ENCODE peak calls at places on chromosomes 7 and 10, in ten cellular contexts. C, V, M, P, J, S, A, T, G and Y are unnamed samples.

GRCh38 chr7:81774496-81774895 is 4.6 kb upstream of the HGF start:
- DNase-seq in C (no peak), V (no peak), M (peak; percentile 29), P (no peak), J (no peak), S (peak; percentile 50), A (no peak), T (no peak), G (no peak), Y (no peak)

GRCh38 chr7:26046878-26047277 is 105.1 kb upstream of the NFE2L3 start:
- DNase-seq in C (no peak), V (no peak), M (no peak), P (no peak), J (no peak), S (no peak), A (no peak), T (no peak), G (no peak), Y (no peak)

GRCh38 chr10:86413046-86413728 is 46.6 kb upstream of the GRID1 start:
- DNase-seq in C (no peak), V (no peak), M (no peak), P (no peak), J (no peak), S (peak; percentile 59), A (no peak), T (peak; percentile 54), G (no peak), Y (no peak)

GRCh38 chr10:61896854-61897661 is 4.4 kb upstream of the ARID5B start:
- DNase-seq in C (peak; percentile 26), V (peak; percentile 64), M (peak; percentile 52), P (peak; percentile 56), J (no peak), S (peak; percentile 27), A (peak; percentile 36), T (peak; percentile 71), G (peak; percentile 50), Y (peak; percentile 52)

GRCh38 chr7:27962250-27962649 is 218.3 kb downstream of the JAZF1 start:
- DNase-seq in C (no peak), V (no peak), M (no peak), P (no peak), J (no peak), S (peak; percentile 55), A (no peak), T (no peak), G (no peak), Y (no peak)

GRCh38 chr10:25557136-25557535 is 376.9 kb upstream of the MYO3A start:
- DNase-seq in C (no peak), V (no peak), M (peak; percentile 24), P (no peak), J (no peak), S (no peak), A (no peak), T (no peak), G (no peak), Y (no peak)

GRCh38 chr10:124646483-124647352 is 97.5 kb downstream of the FAM53B start:
- DNase-seq in C (no peak), V (peak; percentile 81), M (peak; percentile 92), P (peak; percentile 79), J (no peak), S (peak; percentile 88), A (no peak), T (no peak), G (no peak), Y (peak; percentile 87)

GRCh38 chr10:76329891-76330575 is 898.6 kb downstream of the LRMDA start:
- DNase-seq in C (no peak), V (no peak), M (peak; percentile 58), P (no peak), J (no peak), S (peak; percentile 62), A (no peak), T (no peak), G (no peak), Y (no peak)

GRCh38 chr10:5033061-5033770 is 29.6 kb upstream of the AKR1C2 start:
- DNase-seq in C (no peak), V (no peak), M (peak; percentile 43), P (no peak), J (no peak), S (peak; percentile 85), A (no peak), T (no peak), G (no peak), Y (no peak)

GRCh38 chr7:36487756-36488336 is 98.2 kb downstream of the ANLN start:
- DNase-seq in C (peak; percentile 26), V (no peak), M (peak; percentile 68), P (no peak), J (no peak), S (peak; percentile 68), A (no peak), T (peak; percentile 46), G (peak; percentile 6), Y (no peak)

GRCh38 chr10:99709480-99710229 is 22.3 kb downstream of the COX15 start:
- DNase-seq in C (no peak), V (no peak), M (peak; percentile 48), P (no peak), J (no peak), S (peak; percentile 73), A (no peak), T (no peak), G (no peak), Y (no peak)

GRCh38 chr7:85554294-85554877 is 367.5 kb upstream of the SEMA3D start:
- DNase-seq in C (no peak), V (no peak), M (peak; percentile 65), P (no peak), J (no peak), S (peak; percentile 82), A (no peak), T (peak; percentile 5), G (no peak), Y (no peak)

GRCh38 chr7:129607471-129608120 is 3.9 kb upstream of the NRF1 start:
- DNase-seq in C (no peak), V (no peak), M (peak; percentile 57), P (no peak), J (peak; percentile 31), S (no peak), A (peak; percentile 31), T (peak; percentile 24), G (peak; percentile 51), Y (no peak)

GRCh38 chr10:93859049-93859655 is 34.6 kb upstream of the SLC35G1 start:
- DNase-seq in C (no peak), V (no peak), M (peak; percentile 14), P (no peak), J (no peak), S (peak; percentile 10), A (no peak), T (no peak), G (no peak), Y (no peak)

GRCh38 chr10:132458595-132459251 is 61.7 kb downstream of the PWWP2B start:
- DNase-seq in C (peak; percentile 62), V (peak; percentile 61), M (peak; percentile 20), P (peak; percentile 73), J (peak; percentile 58), S (no peak), A (peak; percentile 69), T (peak; percentile 51), G (peak; percentile 69), Y (no peak)

GRCh38 chr7:142866361-142867096 is 11.7 kb downstream of the EPHB6 start:
- DNase-seq in C (no peak), V (no peak), M (peak; percentile 16), P (peak; percentile 21), J (no peak), S (no peak), A (no peak), T (no peak), G (no peak), Y (no peak)

GRCh38 chr10:31036209-31036608 is 4.5 kb upstream of the ZNF438 start:
- DNase-seq in C (no peak), V (no peak), M (peak; percentile 72), P (no peak), J (no peak), S (peak; percentile 55), A (no peak), T (no peak), G (no peak), Y (no peak)

GRCh38 chr10:117885206-117885605 is 161.5 kb downstream of the RAB11FIP2 start:
- DNase-seq in C (no peak), V (no peak), M (no peak), P (no peak), J (no peak), S (no peak), A (no peak), T (no peak), G (no peak), Y (no peak)

GRCh38 chr7:22121702-22122474 is 176.2 kb upstream of the CDCA7L start:
- DNase-seq in C (no peak), V (peak; percentile 61), M (peak; percentile 95), P (no peak), J (no peak), S (peak; percentile 33), A (no peak), T (no peak), G (no peak), Y (no peak)

GRCh38 chr10:27383595-27384542 is 120.2 kb upstream of the RAB18 start:
- DNase-seq in C (no peak), V (no peak), M (peak; percentile 15), P (no peak), J (no peak), S (peak; percentile 6), A (no peak), T (no peak), G (no peak), Y (no peak)

GRCh38 chr10:17229717-17229966 is 1.6 kb downstream of the VIM start:
- DNase-seq in C (no peak), V (no peak), M (no peak), P (no peak), J (no peak), S (no peak), A (no peak), T (no peak), G (no peak), Y (peak; percentile 38)

GRCh38 chr10:73898730-73899400 is 12.1 kb upstream of the PLAU start:
- DNase-seq in C (no peak), V (no peak), M (no peak), P (no peak), J (no peak), S (peak; percentile 83), A (no peak), T (no peak), G (no peak), Y (no peak)

GRCh38 chr7:150804802-150805201 is 4.2 kb downstream of the TMEM176A start:
- DNase-seq in C (no peak), V (no peak), M (no peak), P (no peak), J (no peak), S (no peak), A (no peak), T (no peak), G (no peak), Y (no peak)

GRCh38 chr10:29160110-29160669 is 128.7 kb upstream of the LYZL1 start:
- DNase-seq in C (no peak), V (no peak), M (peak; percentile 72), P (no peak), J (no peak), S (peak; percentile 89), A (no peak), T (no peak), G (no peak), Y (no peak)

GRCh38 chr7:37285701-37286475 is 162.8 kb downstream of the ELMO1 start:
- DNase-seq in C (no peak), V (no peak), M (peak; percentile 56), P (no peak), J (no peak), S (no peak), A (no peak), T (no peak), G (no peak), Y (no peak)

GRCh38 chr10:102758226-102758932 is 14.6 kb downstream of the WBP1L start:
- DNase-seq in C (no peak), V (no peak), M (no peak), P (no peak), J (no peak), S (no peak), A (no peak), T (no peak), G (no peak), Y (no peak)

GRCh38 chr10:90424730-90425129 is 433.1 kb downstream of the HTR7 start:
- DNase-seq in C (no peak), V (no peak), M (no peak), P (no peak), J (no peak), S (peak; percentile 17), A (no peak), T (no peak), G (no peak), Y (no peak)

GRCh38 chr7:17560966-17561365 is 262.5 kb downstream of the AHR start:
- DNase-seq in C (no peak), V (no peak), M (no peak), P (no peak), J (no peak), S (no peak), A (no peak), T (no peak), G (no peak), Y (no peak)